ENCODE peak calls at places on chromosomes 6 and 20, in six cellular contexts. V, T, Q, M, S and X are unnamed samples.
A peak's percentile ranks its signal among the peaks of the same experiment; 100 is the strongest.

GRCh38 chr6:163572612-163573011 is 158.1 kb downstream of the QKI start:
- DNase-seq in Q (no peak), T (no peak), S (no peak), V (no peak), M (no peak), X (no peak)

GRCh38 chr6:74733830-74734591 is 471.8 kb downstream of the COL12A1 start:
- DNase-seq in T (no peak), V (no peak), M (no peak), Q (no peak), S (no peak), X (no peak)

GRCh38 chr6:17265570-17265969 is 15.6 kb upstream of the RBM24 start:
- DNase-seq in T (no peak), M (no peak), S (no peak), V (no peak), Q (no peak), X (no peak)

GRCh38 chr20:35329435-35330139 is 37.4 kb upstream of the FAM83C start:
- DNase-seq in M (peak; percentile 34), S (no peak), V (peak; percentile 58), Q (no peak), T (peak; percentile 45), X (peak; percentile 76)

GRCh38 chr6:5998236-5998635 is 8.5 kb downstream of the NRN1 start:
- DNase-seq in Q (no peak), S (no peak), V (no peak), M (no peak), T (no peak), X (no peak)

GRCh38 chr20:13883425-13883824 is 98.6 kb downstream of the NDUFAF5 start:
- DNase-seq in T (no peak), Q (no peak), V (no peak), M (no peak), S (peak; percentile 65), X (no peak)

GRCh38 chr6:168092541-168092940 is 13.5 kb upstream of the FRMD1 start:
- DNase-seq in T (no peak), V (no peak), M (no peak), S (no peak), Q (no peak), X (no peak)

GRCh38 chr6:1662532-1662931 is 52.8 kb downstream of the FOXC1 start:
- DNase-seq in M (no peak), T (no peak), Q (no peak), S (no peak), V (no peak), X (no peak)